ENCODE peak calls at places on chromosome 21, in four cellular contexts. One of them, this sample, is unnamed.

GRCh38 chr21:42423685-42424084 is 20.0 kb downstream of the UBASH3A start:
- DNase-seq in A549: no peak
- DNase-seq in adrenal gland: no peak
- DNase-seq in prostate gland: no peak
- DNase-seq in this sample: no peak

GRCh38 chr21:17784604-17785402 is 34.4 kb downstream of the C21orf91 start:
- DNase-seq in A549: no peak
- DNase-seq in prostate gland: no peak
- DNase-seq in adrenal gland: no peak
- DNase-seq in this sample: peak; percentile 81

GRCh38 chr21:42390696-42391095 is 5.2 kb downstream of the TMPRSS3 start:
- DNase-seq in A549: no peak
- DNase-seq in adrenal gland: no peak
- DNase-seq in prostate gland: no peak
- DNase-seq in this sample: no peak

GRCh38 chr21:39050839-39051560 is 132.3 kb downstream of the PSMG1 start:
- DNase-seq in A549: no peak
- DNase-seq in adrenal gland: no peak
- DNase-seq in prostate gland: no peak
- DNase-seq in this sample: no peak

GRCh38 chr21:34999397-34999941 is 49.6 kb downstream of the RUNX1 start:
- DNase-seq in prostate gland: no peak
- DNase-seq in A549: no peak
- DNase-seq in adrenal gland: no peak
- DNase-seq in this sample: no peak

GRCh38 chr21:42195378-42196031 is 23.4 kb upstream of the ABCG1 start:
- DNase-seq in A549: no peak
- DNase-seq in adrenal gland: peak; percentile 45
- DNase-seq in prostate gland: no peak
- DNase-seq in this sample: peak; percentile 80

GRCh38 chr21:41428847-41429246 is 2.8 kb downstream of the MX1 start:
- DNase-seq in prostate gland: no peak
- DNase-seq in A549: no peak
- DNase-seq in adrenal gland: no peak
- DNase-seq in this sample: no peak

GRCh38 chr21:41186763-41187536 is 19.0 kb downstream of the BACE2 start:
- DNase-seq in adrenal gland: no peak
- DNase-seq in A549: no peak
- DNase-seq in prostate gland: no peak
- DNase-seq in this sample: no peak

GRCh38 chr21:42590431-42591131 is 62.8 kb upstream of the PDE9A start:
- DNase-seq in prostate gland: no peak
- DNase-seq in adrenal gland: no peak
- DNase-seq in A549: no peak
- DNase-seq in this sample: peak; percentile 25

GRCh38 chr21:16587141-16587570 is 857.4 kb downstream of the USP25 start:
- DNase-seq in prostate gland: peak; percentile 84
- DNase-seq in A549: peak; percentile 84
- DNase-seq in adrenal gland: peak; percentile 89
- DNase-seq in this sample: peak; percentile 9

GRCh38 chr21:42125571-42126544 is 54.7 kb downstream of the UMODL1 start:
- DNase-seq in A549: peak; percentile 27
- DNase-seq in prostate gland: no peak
- DNase-seq in adrenal gland: no peak
- DNase-seq in this sample: peak; percentile 78

GRCh38 chr21:40717008-40717407 is 129.9 kb downstream of the DSCAM start:
- DNase-seq in adrenal gland: no peak
- DNase-seq in prostate gland: no peak
- DNase-seq in A549: no peak
- DNase-seq in this sample: no peak

GRCh38 chr21:46124926-46125845 is 27.3 kb downstream of the COL6A2 start:
- DNase-seq in A549: no peak
- DNase-seq in prostate gland: no peak
- DNase-seq in adrenal gland: peak; percentile 1
- DNase-seq in this sample: no peak

GRCh38 chr21:43803558-43804300 is 14.4 kb downstream of the RRP1 start:
- DNase-seq in A549: no peak
- DNase-seq in adrenal gland: no peak
- DNase-seq in prostate gland: no peak
- DNase-seq in this sample: no peak
- TF ChIP-seq POLR2A in A549: no peak
- TF ChIP-seq POLR2A in adrenal gland: no peak
- TF ChIP-seq POLR2A in prostate gland: no peak
- TF ChIP-seq POLR2A in this sample: no peak

GRCh38 chr21:33355996-33356395 is 31.2 kb downstream of the IFNAR1 start:
- DNase-seq in prostate gland: no peak
- DNase-seq in adrenal gland: no peak
- DNase-seq in A549: no peak
- DNase-seq in this sample: no peak
- TF ChIP-seq POLR2A in prostate gland: no peak
- TF ChIP-seq POLR2A in adrenal gland: no peak
- TF ChIP-seq POLR2A in A549: no peak
- TF ChIP-seq POLR2A in this sample: no peak

DNA sequence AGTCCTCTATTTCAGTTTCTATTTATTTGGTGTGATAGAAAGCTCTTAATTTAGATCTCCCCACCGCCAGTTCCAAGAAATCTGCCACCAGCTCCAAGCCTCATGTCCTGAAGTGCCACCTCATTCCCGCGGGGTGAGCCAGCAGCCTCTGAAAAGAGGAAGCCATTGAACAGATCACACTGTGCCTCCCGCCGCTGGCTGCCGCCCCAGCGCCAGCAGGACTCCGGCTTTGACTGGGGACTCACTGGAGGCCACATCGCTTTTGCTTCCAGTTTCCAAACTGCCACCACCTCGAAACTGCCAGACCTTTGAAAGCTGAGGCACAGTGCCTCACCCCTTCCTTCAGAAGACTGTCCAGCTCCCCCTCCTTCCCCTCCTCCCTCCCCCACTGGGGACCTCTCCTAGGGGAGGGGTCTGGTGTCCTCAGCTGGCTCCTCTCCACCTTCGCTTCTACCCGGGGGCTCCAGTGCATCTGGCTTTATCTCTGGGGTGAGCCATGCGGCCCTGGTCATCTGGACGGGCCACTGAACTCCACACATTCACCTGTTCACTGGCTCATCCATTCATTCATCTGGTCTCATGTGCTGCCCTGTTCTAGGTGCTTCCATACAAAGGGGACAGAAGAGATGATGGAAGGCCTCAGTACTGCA is 59.0 kb downstream of the VPS26C start:
- DNase-seq in prostate gland: peak; percentile 51
- DNase-seq in adrenal gland: peak; percentile 71
- DNase-seq in A549: no peak
- DNase-seq in this sample: peak; percentile 82
- TF ChIP-seq POLR2A in prostate gland: no peak
- TF ChIP-seq POLR2A in adrenal gland: no peak
- TF ChIP-seq POLR2A in A549: no peak
- TF ChIP-seq POLR2A in this sample: no peak

GRCh38 chr21:26800455-26801454 is 44.5 kb downstream of the ADAMTS1 start:
- DNase-seq in adrenal gland: no peak
- DNase-seq in A549: no peak
- DNase-seq in prostate gland: no peak
- DNase-seq in this sample: no peak

GRCh38 chr21:26798856-26799751 is 46.1 kb downstream of the ADAMTS1 start:
- DNase-seq in adrenal gland: no peak
- DNase-seq in prostate gland: no peak
- DNase-seq in A549: no peak
- DNase-seq in this sample: no peak

GRCh38 chr21:26800001-26800400 is 45.2 kb downstream of the ADAMTS1 start:
- DNase-seq in A549: no peak
- DNase-seq in adrenal gland: peak; percentile 41
- DNase-seq in prostate gland: no peak
- DNase-seq in this sample: no peak

GRCh38 chr21:26804895-26805609 is 40.2 kb downstream of the ADAMTS1 start:
- DNase-seq in A549: no peak
- DNase-seq in prostate gland: no peak
- DNase-seq in adrenal gland: no peak
- DNase-seq in this sample: no peak

DNA sequence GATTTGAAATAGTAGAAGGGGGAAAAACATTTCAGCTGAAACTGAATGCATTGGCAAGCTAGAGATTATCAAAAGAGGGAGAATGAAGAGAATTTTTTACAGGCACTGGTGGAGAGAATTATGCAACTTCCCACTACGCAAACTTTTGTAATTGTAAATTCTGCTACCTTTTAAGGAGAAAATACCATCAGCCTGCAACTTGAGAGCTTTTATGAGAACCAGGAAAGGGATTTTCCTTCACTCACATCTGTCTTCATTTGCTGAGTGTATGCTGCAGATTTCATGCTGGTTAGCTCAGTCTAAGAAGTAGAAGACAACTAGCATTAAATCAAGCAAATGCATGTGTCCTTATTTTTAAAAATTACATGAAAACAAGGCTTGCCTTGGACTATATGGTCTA is 43.7 kb downstream of the ADAMTS1 start:
- DNase-seq in A549: no peak
- DNase-seq in prostate gland: no peak
- DNase-seq in adrenal gland: no peak
- DNase-seq in this sample: no peak
- TF ChIP-seq POLR2A in A549: no peak
- TF ChIP-seq POLR2A in prostate gland: no peak
- TF ChIP-seq POLR2A in adrenal gland: no peak
- TF ChIP-seq POLR2A in this sample: no peak

GRCh38 chr21:45073301-45074047 is 906 bp upstream of the ADARB1 start:
- DNase-seq in A549: peak; percentile 39
- DNase-seq in prostate gland: peak; percentile 55
- DNase-seq in adrenal gland: peak; percentile 33
- DNase-seq in this sample: peak; percentile 53
- TF ChIP-seq POLR2A in A549: no peak
- TF ChIP-seq POLR2A in prostate gland: no peak
- TF ChIP-seq POLR2A in adrenal gland: no peak
- TF ChIP-seq POLR2A in this sample: no peak

GRCh38 chr21:21397464-21397863 is 399.3 kb downstream of the NCAM2 start:
- DNase-seq in prostate gland: no peak
- DNase-seq in adrenal gland: no peak
- DNase-seq in A549: no peak
- DNase-seq in this sample: no peak
- TF ChIP-seq POLR2A in prostate gland: no peak
- TF ChIP-seq POLR2A in adrenal gland: no peak
- TF ChIP-seq POLR2A in A549: no peak
- TF ChIP-seq POLR2A in this sample: no peak